ENCODE peak calls at places on chromosomes 1 and 21, in nine cellular contexts. K is activated T-cell treated with anti-CD3 and anti-CD28 coated beads for 1 hour, L is ELF-1, J is transverse colon, A is aorta, X is progenitor cell of endocrine pancreas, H is NCI-H187, E is neural crest cell, Q is astrocyte of the spinal cord. R is an unnamed sample.

GRCh38 chr1:65827346-65827745 is 34.7 kb downstream of the PDE4B start:
- DNase-seq in E (no peak), H (no peak), Q (peak), K (no peak), A (no peak), L (no peak), J (no peak), X (no peak), R (no peak)

GRCh38 chr1:6343506-6344405 is 49.8 kb downstream of the ACOT7 start:
- DNase-seq in Q (peak), K (peak), X (peak), L (peak), J (peak), A (no peak), H (peak), E (peak), R (peak)

GRCh38 chr21:46128106-46128982 is 27.0 kb downstream of the FTCD start:
- DNase-seq in J (peak), X (no peak), K (no peak), Q (no peak), E (no peak), A (peak), L (peak), H (no peak), R (no peak)

GRCh38 chr1:223877804-223878203 is 32.1 kb upstream of the TP53BP2 start:
- DNase-seq in X (no peak), K (no peak), A (no peak), L (no peak), J (no peak), E (no peak), H (no peak), Q (no peak), R (no peak)

GRCh38 chr1:177082855-177083741 is 81.4 kb downstream of the ASTN1 start:
- DNase-seq in A (no peak), Q (peak), L (no peak), J (no peak), E (no peak), K (no peak), H (no peak), X (no peak), R (no peak)

GRCh38 chr1:115215703-115216521 is 122.1 kb downstream of the NGF start:
- DNase-seq in A (no peak), J (no peak), Q (no peak), X (no peak), K (no peak), H (no peak), L (no peak), E (no peak), R (no peak)

GRCh38 chr1:228852015-228852414 is 116.7 kb downstream of the RHOU start:
- DNase-seq in K (no peak), X (no peak), E (no peak), Q (no peak), H (no peak), L (no peak), A (no peak), J (peak), R (no peak)

GRCh38 chr1:117613249-117613968 is 7.6 kb downstream of the TENT5C start:
- DNase-seq in A (no peak), K (no peak), L (no peak), J (no peak), X (no peak), Q (no peak), E (no peak), H (no peak), R (no peak)

GRCh38 chr1:180168786-180169640 is 14.3 kb downstream of the QSOX1 start:
- DNase-seq in A (no peak), J (peak), L (peak), X (no peak), H (no peak), Q (no peak), E (peak), K (no peak), R (peak)

GRCh38 chr21:43716376-43717165 is 2.4 kb upstream of the PDXK start:
- DNase-seq in L (no peak), A (peak), J (peak), H (no peak), X (no peak), E (no peak), Q (peak), K (no peak), R (no peak)

GRCh38 chr1:25245809-25246599 is 1.2 kb downstream of the RSRP1 start:
- DNase-seq in L (peak), X (no peak), H (no peak), E (no peak), K (no peak), J (peak), A (no peak), Q (peak), R (no peak)

R was measured in mucosa of gallbladder.